ENCODE peak calls at places on chromosomes 5 and 9, in seven cellular contexts. X is left lung; Q is psoas muscle; A is fibroblast of lung; D is effector memory CD4-positive, alpha-beta T cell; B is breast epithelium; U is CD4-positive, alpha-beta T cell. R is an unnamed sample.

GRCh38 chr5:55226934-55227737 is at the start of gene MCIDAS:
- DNase-seq in A (peak; percentile 25), U (no peak), Q (no peak), D (peak; percentile 21), X (no peak), B (no peak), R (peak; percentile 71)

GRCh38 chr5:10656176-10656830 is 92.4 kb downstream of the ANKRD33B start:
- DNase-seq in A (no peak), Q (no peak), U (no peak), X (peak; percentile 23), D (no peak), B (no peak), R (no peak)

GRCh38 chr9:71704806-71705205 is 63.5 kb downstream of the CEMIP2 start:
- DNase-seq in B (no peak), A (peak; percentile 48), U (no peak), Q (no peak), X (no peak), D (no peak), R (no peak)

GRCh38 chr9:132069046-132069898 is 10.4 kb downstream of the MED27 start:
- DNase-seq in B (peak; percentile 69), X (no peak), A (peak; percentile 92), Q (no peak), D (no peak), U (no peak), R (no peak)

GRCh38 chr9:103319979-103320378 is 324.8 kb downstream of the CYLC2 start:
- DNase-seq in Q (no peak), X (no peak), A (no peak), D (no peak), U (no peak), B (no peak), R (no peak)

GRCh38 chr9:36174731-36175130 is 5.5 kb downstream of the CCIN start:
- DNase-seq in D (no peak), Q (no peak), U (no peak), A (no peak), X (no peak), B (no peak), R (no peak)

GRCh38 chr5:91072891-91073290 is 310.2 kb downstream of the ARRDC3 start:
- DNase-seq in A (peak; percentile 85), U (no peak), Q (no peak), B (no peak), X (no peak), D (no peak), R (no peak)

GRCh38 chr5:122805481-122805880 is 30.6 kb downstream of the SNX2 start:
- DNase-seq in B (no peak), U (no peak), D (no peak), A (peak; percentile 22), X (no peak), Q (no peak), R (no peak)

GRCh38 chr5:42598311-42598710 is 158.3 kb upstream of the CCDC152 start:
- DNase-seq in U (no peak), B (no peak), Q (no peak), A (no peak), X (no peak), D (no peak), R (no peak)

GRCh38 chr9:91572044-91572443 is 148.4 kb upstream of the NFIL3 start:
- DNase-seq in U (no peak), Q (no peak), X (no peak), A (peak; percentile 62), D (no peak), B (no peak), R (no peak)

GRCh38 chr9:13896047-13896446 is 417.9 kb downstream of the NFIB start:
- DNase-seq in Q (no peak), A (peak; percentile 5), B (no peak), X (no peak), U (no peak), D (no peak), R (no peak)

DNA sequence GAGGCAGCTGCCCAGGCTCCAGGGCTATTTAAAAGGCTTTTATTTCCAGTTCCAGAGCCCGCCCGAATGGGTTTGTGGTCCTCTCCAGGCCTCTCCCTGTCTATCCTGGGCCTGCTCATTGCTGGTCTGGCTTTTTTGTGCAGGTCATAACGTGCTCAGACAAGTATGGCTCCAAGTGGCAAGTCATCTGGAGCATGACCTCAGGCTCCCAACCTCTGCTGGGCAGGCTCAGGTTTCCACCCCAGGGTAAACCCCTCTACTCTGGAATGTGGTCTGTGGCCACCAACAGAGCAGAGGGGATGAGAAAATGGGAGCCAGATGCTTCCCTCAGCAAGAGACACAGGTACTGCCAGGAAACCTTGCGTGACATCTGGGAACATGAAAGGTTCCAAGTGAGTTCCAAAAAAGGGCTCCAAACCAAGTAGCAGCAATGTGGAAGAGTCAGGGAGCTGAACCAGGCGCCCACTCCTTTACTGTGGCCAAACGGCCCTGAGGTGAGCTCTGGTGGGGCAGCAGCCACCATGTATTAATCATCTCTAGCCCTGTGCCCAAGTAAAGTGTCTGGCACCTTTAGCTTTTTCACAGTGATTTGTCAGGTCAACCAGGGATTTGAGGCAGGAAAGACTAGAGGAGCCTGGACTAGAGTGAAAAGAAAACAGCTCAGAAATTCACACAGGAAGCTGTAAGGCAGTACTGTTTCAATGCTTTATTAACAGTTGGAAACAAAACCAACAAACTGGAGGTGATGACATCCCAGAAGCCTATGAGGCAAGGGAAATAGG is 25.6 kb downstream of the PCDHGC5 start:
- DNase-seq in X (no peak), B (peak; percentile 79), Q (peak; percentile 46), D (no peak), A (peak; percentile 65), U (no peak), R (no peak)
- H3K9me3 ChIP-seq in X (no peaks in the 10 kb centered on the region), B (no peaks in the 10 kb centered on the region), Q (no peaks in the 10 kb centered on the region), D (no peaks in the 10 kb centered on the region), A (no peaks in the 10 kb centered on the region), U (no peaks in the 10 kb centered on the region), R (no peaks in the 10 kb centered on the region)

GRCh38 chr5:140780512-140780911 is 5.4 kb upstream of the PCDHA1 start:
- DNase-seq in D (no peak), Q (no peak), B (no peak), A (no peak), U (no peak), X (no peak), R (no peak)
- H3K9me3 ChIP-seq in D (peaks cover 5% of the 10 kb centered on the region), Q (peaks cover 19% of the 10 kb centered on the region), B (peaks cover 35% of the 10 kb centered on the region), A (no peaks in the 10 kb centered on the region), U (peaks cover 84% of the 10 kb centered on the region), X (no peaks in the 10 kb centered on the region), R (no peaks in the 10 kb centered on the region)

GRCh38 chr9:122657527-122657926 is at the start of gene OR1B1:
- DNase-seq in B (no peak), Q (no peak), A (no peak), X (no peak), D (no peak), U (no peak), R (no peak)

GRCh38 chr9:122661416-122661815 is at the start of gene OR1L1:
- DNase-seq in A (no peak), X (no peak), D (no peak), Q (no peak), B (no peak), U (no peak), R (no peak)

GRCh38 chr9:122656378-122656777 is 1.0 kb downstream of the OR1B1 start:
- DNase-seq in D (no peak), A (no peak), X (no peak), U (no peak), Q (no peak), B (no peak), R (no peak)
- H3K9me3 ChIP-seq in D (no peaks in the 10 kb centered on the region), A (no peaks in the 10 kb centered on the region), X (no peaks in the 10 kb centered on the region), U (no peaks in the 10 kb centered on the region), Q (no peaks in the 10 kb centered on the region), B (no peaks in the 10 kb centered on the region), R (no peaks in the 10 kb centered on the region)

GRCh38 chr9:30944233-30944585 is 1440.2 kb upstream of the ACO1 start:
- DNase-seq in D (no peak), U (no peak), B (no peak), X (no peak), Q (no peak), A (no peak), R (no peak)

GRCh38 chr9:30943446-30944232 is 1440.8 kb upstream of the ACO1 start:
- DNase-seq in X (no peak), A (no peak), U (no peak), D (no peak), B (no peak), Q (no peak), R (no peak)

DNA sequence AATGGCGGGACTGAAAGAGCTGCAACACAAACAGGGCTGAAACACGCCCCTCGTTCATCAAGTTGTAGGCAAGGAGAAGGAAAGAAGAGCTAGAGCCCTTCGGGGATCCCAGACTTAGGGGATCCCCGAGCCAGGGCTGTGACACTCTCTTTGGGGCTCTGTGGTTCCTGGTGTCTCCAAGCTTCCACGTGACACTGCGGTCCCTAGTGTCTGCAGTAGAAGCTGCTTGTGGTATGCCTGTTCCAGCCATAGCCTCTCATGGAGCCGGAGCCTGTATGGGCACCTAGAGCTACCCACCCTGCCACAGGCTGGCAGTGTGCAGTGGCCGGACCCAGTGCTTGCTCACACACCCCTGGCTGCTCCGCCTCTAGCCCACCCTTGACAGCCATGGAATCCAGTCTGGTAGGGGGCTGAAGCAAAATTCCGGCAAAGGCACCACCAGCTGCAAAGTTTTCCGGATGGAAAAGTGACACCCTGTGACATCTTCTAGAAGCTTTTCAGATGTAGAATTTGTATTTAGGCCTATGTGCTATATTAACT is 1439.6 kb upstream of the ACO1 start:
- DNase-seq in U (no peak), A (no peak), Q (no peak), B (no peak), X (no peak), D (no peak), R (no peak)
- H3K9me3 ChIP-seq in U (no peaks in the 10 kb centered on the region), A (no peaks in the 10 kb centered on the region), Q (peaks cover 8% of the 10 kb centered on the region), B (peaks cover 7% of the 10 kb centered on the region), X (no peaks in the 10 kb centered on the region), D (no peaks in the 10 kb centered on the region), R (no peaks in the 10 kb centered on the region)

DNA sequence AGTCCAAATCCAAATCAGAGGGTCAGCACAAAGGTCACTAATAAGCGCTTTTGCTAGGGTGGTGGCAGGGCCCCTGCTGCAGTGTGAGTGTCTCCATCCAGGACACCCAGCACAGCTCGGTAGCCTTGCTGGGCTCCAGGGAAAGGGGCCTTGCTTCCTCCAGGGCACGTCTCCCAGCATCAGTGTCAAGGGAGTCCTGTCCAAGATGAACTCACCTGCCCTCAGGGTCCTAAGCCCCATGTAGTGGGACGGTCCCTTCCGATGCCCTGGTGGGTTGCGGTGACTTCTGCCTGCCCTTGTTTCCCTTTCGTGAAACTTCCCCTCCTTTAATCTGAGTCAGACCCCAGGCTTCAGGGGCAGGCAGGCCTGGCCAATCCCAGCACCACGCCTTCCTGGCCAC is 101.7 kb downstream of the ZNF354C start:
- DNase-seq in X (peak; percentile 23), Q (no peak), B (no peak), U (no peak), A (no peak), D (no peak), R (no peak)
- H3K9me3 ChIP-seq in X (no peaks in the 10 kb centered on the region), Q (no peaks in the 10 kb centered on the region), B (no peaks in the 10 kb centered on the region), U (peaks cover 4% of the 10 kb centered on the region), A (no peaks in the 10 kb centered on the region), D (no peaks in the 10 kb centered on the region), R (no peaks in the 10 kb centered on the region)

GRCh38 chr5:1431021-1431811 is 14.0 kb downstream of the SLC6A3 start:
- DNase-seq in Q (no peak), U (no peak), B (no peak), D (no peak), X (peak; percentile 31), A (no peak), R (no peak)
- H3K9me3 ChIP-seq in Q (peaks cover 24% of the 10 kb centered on the region), U (peaks cover 35% of the 10 kb centered on the region), B (peaks cover 34% of the 10 kb centered on the region), D (peaks cover 8% of the 10 kb centered on the region), X (no peaks in the 10 kb centered on the region), A (no peaks in the 10 kb centered on the region), R (no peaks in the 10 kb centered on the region)

R was measured in pancreas.